ENCODE peak calls at places on chromosomes 6 and 20, in seven cellular contexts. D is astrocyte of the spinal cord, E is colonic mucosa, U is endothelial cell of umbilical vein, Z is NB4, Q is stomach, V is kidney epithelial cell. P is an unnamed sample.

GRCh38 chr6:7051780-7052440 is 55.9 kb upstream of the RREB1 start:
- DNase-seq in V (no peak), Z (peak), D (peak), E (peak), U (peak), Q (peak), P (no peak)

GRCh38 chr6:168388641-168389633 is 52.0 kb upstream of the SMOC2 start:
- DNase-seq in U (no peak), Z (no peak), E (peak), D (no peak), V (no peak), Q (peak), P (no peak)

GRCh38 chr20:7003598-7003997 is 236.1 kb downstream of the BMP2 start:
- DNase-seq in U (peak), E (no peak), V (no peak), D (no peak), Z (peak), Q (no peak), P (no peak)

GRCh38 chr6:82364087-82365010 is 732 bp downstream of the TPBG start:
- DNase-seq in U (peak), Z (no peak), Q (peak), V (no peak), E (peak), D (peak), P (peak)

GRCh38 chr6:113909224-113909856 is 52.2 kb downstream of the MARCKS start:
- DNase-seq in V (no peak), Z (peak), Q (no peak), D (peak), E (no peak), U (peak), P (no peak)

GRCh38 chr6:160013987-160014868 is 45.3 kb downstream of the IGF2R start:
- DNase-seq in D (peak), V (no peak), E (peak), U (no peak), Z (peak), Q (no peak), P (no peak)

GRCh38 chr6:43983191-43983590 is 144.1 kb downstream of the MRPL14 start:
- DNase-seq in D (no peak), Q (no peak), E (no peak), V (no peak), U (no peak), Z (no peak), P (no peak)

GRCh38 chr6:127103482-127103881 is 15.0 kb upstream of the RSPO3 start:
- DNase-seq in V (no peak), E (no peak), Q (no peak), D (no peak), Z (no peak), U (no peak), P (no peak)

GRCh38 chr6:24529985-24530384 is 35.2 kb downstream of the ALDH5A1 start:
- DNase-seq in V (no peak), E (no peak), Z (no peak), U (no peak), Q (no peak), D (no peak), P (no peak)

GRCh38 chr6:152552616-152553209 is 84.4 kb downstream of the SYNE1 start:
- DNase-seq in E (peak), V (no peak), Z (peak), D (peak), Q (peak), U (peak), P (no peak)

GRCh38 chr6:167683028-167683862 is 143.5 kb upstream of the AFDN start:
- DNase-seq in Q (peak), U (peak), Z (no peak), E (peak), D (peak), V (peak), P (no peak)

GRCh38 chr6:75882734-75883133 is 133.7 kb downstream of the MYO6 start:
- DNase-seq in V (peak), U (no peak), D (peak), E (no peak), Z (no peak), Q (no peak), P (no peak)

GRCh38 chr6:132364675-132365074 is 36.6 kb downstream of the MOXD1 start:
- DNase-seq in Q (no peak), E (no peak), Z (no peak), U (no peak), V (no peak), D (no peak), P (no peak)

GRCh38 chr20:21503345-21503744 is 10.5 kb downstream of the NKX2-2 start:
- DNase-seq in D (peak), Z (peak), Q (no peak), U (no peak), E (no peak), V (peak), P (no peak)

GRCh38 chr6:83265384-83265783 is 72.2 kb downstream of the RWDD2A start:
- DNase-seq in Q (no peak), D (peak), E (no peak), U (no peak), Z (no peak), V (peak), P (no peak)

GRCh38 chr20:44616604-44616964 is 34.2 kb downstream of the PKIG start:
- DNase-seq in Q (peak), U (no peak), E (peak), V (no peak), D (no peak), Z (no peak), P (no peak)

GRCh38 chr6:96394727-96395126 is 126.9 kb upstream of the UFL1 start:
- DNase-seq in Q (no peak), Z (peak), D (no peak), E (no peak), V (no peak), U (no peak), P (no peak)

GRCh38 chr6:78911218-78911617 is 43.9 kb downstream of the IRAK1BP1 start:
- DNase-seq in Z (no peak), E (no peak), V (no peak), D (no peak), Q (no peak), U (no peak), P (no peak)

GRCh38 chr6:158408552-158409130 is 96.4 kb downstream of the TULP4 start:
- DNase-seq in V (no peak), E (no peak), D (peak), U (peak), Q (no peak), Z (peak), P (no peak)

GRCh38 chr6:111564482-111564945 is 41.2 kb downstream of the TRAF3IP2 start:
- DNase-seq in Q (no peak), V (no peak), E (no peak), Z (peak), U (peak), D (peak), P (no peak)

GRCh38 chr6:37580164-37580955 is 80.7 kb upstream of the CCDC167 start:
- DNase-seq in Z (no peak), Q (no peak), V (no peak), E (no peak), U (peak), D (no peak), P (no peak)

GRCh38 chr20:46053416-46053815 is 24.4 kb downstream of the SLC12A5 start:
- DNase-seq in U (no peak), Q (no peak), D (no peak), E (no peak), Z (no peak), V (no peak), P (no peak)

GRCh38 chr20:34941224-34941623 is 14.4 kb downstream of the GSS start:
- DNase-seq in U (peak), D (no peak), V (no peak), Z (peak), Q (no peak), E (no peak), P (no peak)

GRCh38 chr6:168215121-168215808 is 104.3 kb downstream of the DACT2 start:
- DNase-seq in D (no peak), Z (no peak), E (no peak), U (no peak), Q (peak), V (no peak), P (no peak)

GRCh38 chr6:111810321-111811235 is 62.7 kb downstream of the FYN start:
- DNase-seq in D (peak), E (no peak), V (no peak), Q (no peak), U (no peak), Z (no peak), P (no peak)

GRCh38 chr6:170480045-170480714 is 72.9 kb downstream of the PSMB1 start:
- DNase-seq in Q (peak), V (no peak), E (no peak), U (no peak), Z (no peak), D (peak), P (no peak)

GRCh38 chr20:21508230-21509078 is 5.4 kb downstream of the NKX2-2 start:
- DNase-seq in Q (no peak), V (no peak), E (no peak), D (no peak), Z (no peak), U (no peak), P (peak)

GRCh38 chr6:150254671-150255228 is 111.9 kb downstream of the PPP1R14C start:
- DNase-seq in D (no peak), V (no peak), Q (no peak), E (no peak), U (no peak), Z (no peak), P (no peak)

GRCh38 chr6:129131282-129131681 is 248.3 kb downstream of the LAMA2 start:
- DNase-seq in Z (no peak), U (no peak), Q (no peak), D (peak), E (no peak), V (no peak), P (no peak)

GRCh38 chr6:22605736-22606135 is 36.4 kb downstream of the HDGFL1 start:
- DNase-seq in D (peak), V (no peak), Z (no peak), U (no peak), Q (no peak), E (no peak), P (no peak)

GRCh38 chr6:21752054-21752811 is 158.7 kb downstream of the SOX4 start:
- DNase-seq in Z (no peak), E (no peak), D (peak), V (no peak), Q (no peak), U (peak), P (no peak)

GRCh38 chr20:62854121-62854520 is 7.5 kb downstream of the TCFL5 start:
- DNase-seq in V (no peak), Q (no peak), D (no peak), E (no peak), U (no peak), Z (no peak), P (no peak)

GRCh38 chr6:134938896-134939295 is 11.0 kb downstream of the ALDH8A1 start:
- DNase-seq in V (no peak), U (no peak), Q (no peak), Z (no peak), E (no peak), D (no peak), P (no peak)

GRCh38 chr6:16286151-16286522 is 47.8 kb downstream of the GMPR start:
- DNase-seq in Z (peak), E (no peak), U (peak), D (peak), Q (no peak), V (no peak), P (no peak)
- TF ChIP-seq CTCF in Z (peak), E (no peak), U (peak), D (peak), Q (no peak), V (peak), P (peak)

GRCh38 chr6:26225848-26226590 is 138.8 kb downstream of the HFE start:
- DNase-seq in E (no peak), Z (no peak), Q (no peak), V (no peak), U (no peak), D (no peak), P (no peak)

GRCh38 chr6:26223677-26224546 is 136.7 kb downstream of the HFE start:
- DNase-seq in V (no peak), E (peak), U (peak), Z (peak), Q (peak), D (peak), P (no peak)

GRCh38 chr6:26223213-26223612 is 136.0 kb downstream of the HFE start:
- DNase-seq in D (peak), V (no peak), E (no peak), Q (no peak), U (no peak), Z (peak), P (no peak)

GRCh38 chr6:26224547-26224912 is 137.3 kb downstream of the HFE start:
- DNase-seq in D (no peak), Q (no peak), V (no peak), Z (no peak), U (no peak), E (no peak), P (no peak)

DNA sequence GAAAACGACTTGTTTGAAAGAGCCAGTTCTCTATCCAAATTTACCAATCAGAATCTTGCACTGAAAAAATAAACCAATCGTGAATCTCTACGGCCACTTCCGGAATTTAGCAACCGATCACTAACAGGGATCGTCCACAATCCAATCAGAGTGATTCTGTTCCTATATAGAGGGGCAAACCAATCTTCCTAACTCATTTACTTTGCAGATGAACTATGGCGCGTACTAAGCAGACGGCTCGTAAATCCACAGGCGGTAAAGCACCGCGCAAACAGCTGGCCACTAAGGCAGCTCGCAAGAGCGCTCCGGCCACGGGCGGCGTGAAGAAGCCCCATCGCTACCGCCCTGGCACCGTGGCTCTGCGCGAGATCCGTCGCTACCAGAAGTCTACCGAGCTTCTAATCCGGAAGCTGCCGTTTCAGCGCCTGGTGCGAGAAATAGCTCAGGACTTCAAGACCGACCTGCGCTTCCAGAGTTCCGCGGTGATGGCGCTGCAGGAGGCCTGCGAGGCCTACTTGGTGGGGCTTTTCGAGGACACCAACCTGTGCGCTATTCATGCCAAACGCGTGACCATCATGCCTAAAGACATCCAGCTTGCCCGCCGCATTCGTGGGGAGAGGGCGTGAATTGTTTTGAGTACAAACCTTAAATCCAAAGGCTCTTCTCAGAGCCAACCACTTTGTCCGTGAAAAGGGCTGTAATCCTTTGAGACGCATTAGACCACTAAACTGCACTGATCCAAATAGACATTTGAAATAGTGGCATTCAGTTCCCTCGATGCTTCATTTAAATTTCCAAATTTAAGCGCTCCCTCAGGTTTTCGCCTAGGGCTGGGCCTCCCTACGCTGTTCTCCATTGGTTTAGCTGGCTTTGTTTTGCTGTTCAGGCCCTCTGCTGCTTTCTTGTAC is 138.0 kb downstream of the HFE start:
- DNase-seq in Z (no peak), D (peak), U (peak), Q (no peak), E (no peak), V (peak), P (no peak)
- TF ChIP-seq CTCF in Z (no peak), D (peak), U (peak), Q (no peak), E (no peak), V (peak), P (peak)

GRCh38 chr6:33967966-33968724 is 164.3 kb upstream of the MLN start:
- DNase-seq in E (peak), D (no peak), V (no peak), Q (no peak), Z (no peak), U (no peak), P (no peak)
- TF ChIP-seq CTCF in E (peak), D (peak), V (peak), Q (no peak), Z (peak), U (no peak), P (peak)

GRCh38 chr20:18793625-18794427 is 19.8 kb upstream of the SCP2D1 start:
- DNase-seq in Z (peak), E (peak), U (peak), V (peak), D (peak), Q (peak), P (peak)
- TF ChIP-seq CTCF in Z (no peak), E (no peak), U (no peak), V (no peak), D (peak), Q (no peak), P (peak)

GRCh38 chr6:32460528-32460927 is 20.8 kb downstream of the HLA-DRA start:
- DNase-seq in Z (no peak), E (no peak), V (no peak), U (no peak), D (no peak), Q (no peak), P (no peak)
- TF ChIP-seq CTCF in Z (no peak), E (no peak), V (no peak), U (no peak), D (no peak), Q (no peak), P (no peak)